ENCODE peak calls at places on chromosomes 12 and 14, in seven cellular contexts. Z is left lung, Q is pancreas, E is body of pancreas, Y is right cardiac atrium, R is lung, B is mucosa of descending colon. U is an unnamed sample. For H3K4me1, the result is how much of the 10 kb centered on the place peaks cover.

GRCh38 chr12:29043069-29043468 is 106.0 kb upstream of the FAR2 start:
- ATAC-seq in Z (no peak), Q (no peak), E (no peak), Y (no peak), R (no peak), B (no peak), U (no peak)

GRCh38 chr12:132308311-132309161 is 20.9 kb downstream of the GALNT9 start:
- ATAC-seq in Z (no peak), Q (no peak), E (no peak), Y (no peak), R (no peak), B (no peak), U (no peak)

GRCh38 chr14:98069712-98070133 is 1202.3 kb downstream of the BCL11B start:
- ATAC-seq in Z (peak), Q (peak), E (peak), Y (no peak), R (peak), B (no peak), U (no peak)

GRCh38 chr14:77918448-77918847 is 118.5 kb downstream of the ADCK1 start:
- ATAC-seq in Z (no peak), Q (no peak), E (no peak), Y (no peak), R (no peak), B (no peak), U (no peak)

GRCh38 chr12:94240171-94240570 is 91.8 kb downstream of the PLXNC1 start:
- ATAC-seq in Z (peak), Q (peak), E (no peak), Y (no peak), R (peak), B (peak), U (no peak)

GRCh38 chr12:54734196-54734950 is 86.2 kb upstream of the DCD start:
- ATAC-seq in Z (peak), Q (peak), E (peak), Y (peak), R (no peak), B (no peak), U (no peak)

GRCh38 chr12:124581792-124582424 is 14.5 kb upstream of the NCOR2 start:
- ATAC-seq in Z (peak), Q (peak), E (peak), Y (peak), R (peak), B (peak), U (peak)

GRCh38 chr12:105699209-105699608 is 368.7 kb downstream of the C12orf75 start:
- ATAC-seq in Z (no peak), Q (no peak), E (no peak), Y (no peak), R (no peak), B (peak), U (no peak)

GRCh38 chr14:23227566-23227965 is 10.2 kb upstream of the RNF212B start:
- ATAC-seq in Z (no peak), Q (no peak), E (no peak), Y (no peak), R (no peak), B (no peak), U (no peak)

GRCh38 chr14:49579841-49580240 is 6.3 kb downstream of the RPS29 start:
- ATAC-seq in Z (no peak), Q (no peak), E (no peak), Y (no peak), R (no peak), B (peak), U (no peak)

DNA sequence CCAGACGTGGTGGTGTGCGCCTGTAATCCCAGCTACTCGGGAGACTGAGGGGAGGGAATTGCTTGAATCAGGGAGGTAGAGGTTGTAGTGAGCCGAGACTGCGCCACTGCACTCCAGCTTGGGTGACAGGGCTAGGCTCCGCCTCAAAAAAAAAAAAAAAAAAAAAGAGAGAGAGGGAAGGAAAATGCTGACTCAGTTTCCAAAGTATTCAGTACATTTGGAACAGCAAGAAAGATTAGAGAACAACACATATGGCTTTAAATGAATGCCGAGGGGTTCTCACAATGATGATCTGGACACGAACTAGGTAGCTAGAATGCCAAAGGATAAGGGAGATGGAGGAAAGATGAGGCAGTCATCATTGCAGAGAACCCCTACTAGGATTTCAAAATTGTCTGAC is 97.4 kb downstream of the NAV3 start:
- ATAC-seq in Z (no peak), Q (no peak), E (no peak), Y (no peak), R (no peak), B (no peak), U (no peak)
- H3K4me1 ChIP-seq in Z (under half), Q (under half), E (under half), Y (under half), R (under half), B (under half), U (under half)

DNA sequence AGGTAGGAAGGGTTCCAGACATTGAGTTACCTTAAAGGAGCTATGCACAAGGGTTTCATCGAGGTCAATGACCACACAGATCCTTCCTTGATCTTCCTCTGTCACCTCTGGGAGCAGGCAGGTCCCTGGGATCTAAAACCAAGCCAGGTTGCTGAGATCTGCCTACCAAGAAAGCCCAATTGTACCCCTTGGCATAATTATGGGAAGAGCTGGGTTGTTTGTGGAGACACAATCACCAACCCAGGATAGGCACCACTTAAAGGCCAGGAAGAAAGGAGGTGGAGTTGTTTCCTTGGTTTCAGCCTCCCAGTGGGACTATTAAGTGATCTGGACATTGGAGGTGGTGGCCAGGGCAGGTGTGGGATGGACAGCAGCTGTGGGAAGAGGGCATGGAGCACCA is 8.4 kb upstream of the AVIL start:
- ATAC-seq in Z (no peak), Q (no peak), E (no peak), Y (no peak), R (no peak), B (no peak), U (no peak)
- H3K4me1 ChIP-seq in Z (under half), Q (under half), E (under half), Y (under half), R (under half), B (under half), U (half or more)

GRCh38 chr14:33767721-33768457 is 183.0 kb downstream of the EGLN3 start:
- ATAC-seq in Z (no peak), Q (no peak), E (no peak), Y (peak), R (no peak), B (no peak), U (no peak)

GRCh38 chr14:33774161-33774560 is 176.7 kb downstream of the EGLN3 start:
- ATAC-seq in Z (no peak), Q (no peak), E (no peak), Y (no peak), R (no peak), B (no peak), U (no peak)

GRCh38 chr14:33765251-33765650 is 185.6 kb downstream of the EGLN3 start:
- ATAC-seq in Z (no peak), Q (no peak), E (no peak), Y (peak), R (no peak), B (no peak), U (no peak)

GRCh38 chr14:33773205-33774030 is 177.5 kb downstream of the EGLN3 start:
- ATAC-seq in Z (no peak), Q (no peak), E (no peak), Y (no peak), R (no peak), B (no peak), U (no peak)

DNA sequence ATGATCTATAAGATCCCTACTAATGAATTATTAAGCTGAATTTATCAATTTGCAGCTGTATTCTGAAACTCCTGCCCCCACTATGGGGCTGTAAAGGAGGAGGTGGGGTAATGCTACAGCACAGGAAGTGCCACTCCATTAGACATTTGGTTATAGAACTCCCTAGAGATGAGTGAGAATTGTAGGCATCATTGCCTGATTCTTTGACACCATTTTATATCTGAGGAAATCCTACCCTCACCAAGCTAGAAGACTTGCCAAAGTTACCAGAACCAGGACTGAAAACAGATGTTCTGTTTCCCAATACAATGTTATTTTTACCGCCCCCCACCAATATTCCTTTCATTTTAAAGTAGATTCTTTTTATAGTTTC is 182.4 kb downstream of the EGLN3 start:
- ATAC-seq in Z (no peak), Q (no peak), E (no peak), Y (peak), R (no peak), B (no peak), U (no peak)
- H3K4me1 ChIP-seq in Z (under half), Q (under half), E (under half), Y (under half), R (under half), B (under half), U (under half)

DNA sequence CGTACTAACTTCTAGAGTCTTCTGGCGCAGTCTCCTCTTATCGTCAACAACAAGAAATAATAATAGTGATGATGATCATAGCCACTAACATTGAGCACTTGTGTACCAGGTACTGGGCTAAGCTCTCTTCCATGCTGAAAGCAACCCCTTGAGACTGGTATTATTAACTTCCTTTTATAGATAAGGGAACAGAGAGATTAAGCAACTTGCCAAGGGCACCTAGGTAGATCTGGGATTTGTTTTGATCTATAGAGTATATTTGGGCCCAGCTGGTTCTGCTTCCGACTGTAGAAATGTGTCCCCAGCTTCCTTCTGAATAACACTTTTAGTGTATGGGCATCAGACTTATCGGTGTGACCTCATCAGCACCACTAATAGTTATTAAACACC is 1.1 kb upstream of the ZNF219 start:
- ATAC-seq in Z (no peak), Q (no peak), E (no peak), Y (no peak), R (no peak), B (no peak), U (no peak)
- H3K4me1 ChIP-seq in Z (under half), Q (under half), E (under half), Y (under half), R (under half), B (under half), U (under half)

GRCh38 chr12:63387736-63388135 is 236.7 kb upstream of the AVPR1A start:
- ATAC-seq in Z (peak), Q (no peak), E (no peak), Y (no peak), R (no peak), B (no peak), U (no peak)
- H3K4me1 ChIP-seq in Z (under half), Q (under half), E (under half), Y (under half), R (under half), B (under half), U (under half)

GRCh38 chr14:73285979-73286378 is 48.7 kb downstream of the PAPLN start:
- ATAC-seq in Z (no peak), Q (no peak), E (no peak), Y (no peak), R (no peak), B (no peak), U (no peak)
- H3K4me1 ChIP-seq in Z (under half), Q (under half), E (under half), Y (under half), R (under half), B (under half), U (under half)

GRCh38 chr12:6201775-6202292 is 1.6 kb downstream of the CD9 start:
- ATAC-seq in Z (peak), Q (no peak), E (no peak), Y (no peak), R (no peak), B (peak), U (no peak)

GRCh38 chr12:6202331-6202730 is 2.1 kb downstream of the CD9 start:
- ATAC-seq in Z (peak), Q (no peak), E (no peak), Y (no peak), R (no peak), B (peak), U (no peak)

GRCh38 chr12:6200266-6201198 is at the start of gene CD9:
- ATAC-seq in Z (peak), Q (peak), E (peak), Y (peak), R (peak), B (peak), U (peak)

GRCh38 chr12:6199531-6200265 is 502 bp upstream of the CD9 start:
- ATAC-seq in Z (peak), Q (peak), E (peak), Y (peak), R (peak), B (peak), U (peak)

DNA sequence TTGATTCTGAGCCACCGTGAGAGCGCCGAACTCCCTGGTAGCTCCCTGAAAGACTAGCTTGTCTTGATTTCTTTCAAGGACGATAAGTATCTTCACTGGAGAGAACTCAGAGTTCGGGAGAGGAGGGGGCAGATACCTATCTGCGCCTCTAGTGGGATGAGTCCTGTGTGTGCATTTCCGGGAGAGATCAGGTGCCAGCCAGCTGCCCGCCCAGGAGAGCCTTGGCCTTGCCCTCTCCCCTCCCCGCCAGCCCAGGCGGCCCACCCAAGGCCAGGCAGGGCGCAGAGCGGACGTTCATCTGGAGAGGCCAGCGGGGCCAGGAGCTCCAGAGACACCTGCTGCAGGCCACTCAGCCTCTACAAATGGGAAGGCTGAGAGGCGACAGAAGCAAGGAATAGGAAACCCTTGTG is 1.0 kb downstream of the CD9 start:
- ATAC-seq in Z (peak), Q (peak), E (peak), Y (peak), R (peak), B (peak), U (no peak)
- H3K4me1 ChIP-seq in Z (under half), Q (under half), E (under half), Y (under half), R (under half), B (half or more), U (under half)

GRCh38 chr14:71383510-71383909 is 476.3 kb downstream of the PCNX1 start:
- ATAC-seq in Z (no peak), Q (peak), E (no peak), Y (no peak), R (no peak), B (no peak), U (no peak)

GRCh38 chr14:71381814-71382213 is 474.6 kb downstream of the PCNX1 start:
- ATAC-seq in Z (no peak), Q (no peak), E (no peak), Y (no peak), R (no peak), B (no peak), U (no peak)

GRCh38 chr14:71387753-71388152 is 480.5 kb downstream of the PCNX1 start:
- ATAC-seq in Z (no peak), Q (no peak), E (no peak), Y (no peak), R (no peak), B (no peak), U (no peak)

GRCh38 chr14:71382315-71382714 is 475.1 kb downstream of the PCNX1 start:
- ATAC-seq in Z (no peak), Q (no peak), E (no peak), Y (no peak), R (no peak), B (peak), U (no peak)

DNA sequence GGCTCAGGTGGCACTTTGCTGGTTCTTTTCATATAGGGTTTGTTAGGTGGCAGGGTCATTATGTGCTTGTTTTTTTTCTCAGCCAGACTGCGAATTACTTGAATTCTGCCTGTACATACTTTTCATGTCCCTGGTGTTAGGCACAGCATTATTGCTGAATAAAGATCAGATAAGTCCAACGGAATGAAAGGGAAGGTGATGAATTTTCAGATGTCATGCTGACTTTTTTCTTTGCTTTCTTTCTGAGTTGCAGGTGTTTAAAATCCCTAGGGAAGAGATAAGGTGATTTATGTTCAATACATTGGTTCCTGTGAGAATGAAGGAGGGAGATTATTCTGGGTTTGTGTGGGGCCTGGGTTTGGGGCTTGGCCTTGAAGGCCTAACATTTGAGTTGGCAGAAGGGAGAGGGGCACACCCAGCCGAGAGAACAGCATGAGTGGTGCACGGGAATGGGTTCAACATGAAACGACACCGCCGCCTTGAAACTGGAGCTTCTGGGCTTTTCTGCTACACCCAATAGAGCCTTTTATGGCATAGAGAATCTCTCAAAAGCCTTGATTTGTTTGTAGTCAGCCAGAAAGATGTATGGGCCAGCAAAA is 476.8 kb downstream of the PCNX1 start:
- ATAC-seq in Z (peak), Q (peak), E (peak), Y (no peak), R (no peak), B (peak), U (no peak)
- H3K4me1 ChIP-seq in Z (under half), Q (under half), E (under half), Y (under half), R (under half), B (under half), U (under half)

DNA sequence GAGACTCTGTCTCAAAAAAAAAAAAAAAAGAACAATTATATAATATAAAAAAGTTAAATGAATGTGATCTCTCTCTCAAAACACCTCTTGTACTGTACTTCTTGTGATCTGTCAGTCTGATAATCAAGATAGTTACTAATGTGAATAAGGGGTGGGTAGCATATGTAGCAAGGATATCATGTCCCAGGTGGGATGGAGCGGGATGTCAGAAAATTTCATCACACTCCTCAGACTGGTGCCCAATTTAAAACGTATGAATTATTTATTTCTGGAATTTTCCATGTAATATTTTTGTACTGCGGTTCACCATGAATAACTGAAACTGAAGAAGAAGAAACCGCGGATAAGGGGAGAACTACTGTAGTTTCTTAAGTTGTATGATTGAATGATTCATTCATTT is 11.0 kb downstream of the CNOT2 start:
- ATAC-seq in Z (no peak), Q (no peak), E (no peak), Y (no peak), R (no peak), B (no peak), U (no peak)
- H3K4me1 ChIP-seq in Z (under half), Q (under half), E (under half), Y (under half), R (under half), B (under half), U (under half)